ENCODE peak calls at places on chromosomes 11 and 22, in seven cellular contexts. N is AG09309, G is upper lobe of right lung, F is heart right ventricle, P is psoas muscle, Q is tibial nerve, D is AG04449. R is an unnamed sample.

GRCh38 chr11:6968816-6969215 is 42.6 kb downstream of the ZNF215 start:
- DNase-seq in N (peak), G (no peak), F (no peak), P (no peak), Q (no peak), D (no peak), R (no peak)

GRCh38 chr11:46436113-46436512 is 44.5 kb upstream of the CHRM4 start:
- DNase-seq in N (no peak), G (no peak), F (no peak), P (no peak), Q (no peak), D (no peak), R (no peak)

GRCh38 chr11:20016526-20016925 is 143.7 kb downstream of the DBX1 start:
- DNase-seq in N (no peak), G (no peak), F (no peak), P (no peak), Q (no peak), D (no peak), R (no peak)

GRCh38 chr11:47661245-47661644 is 18.9 kb upstream of the MTCH2 start:
- DNase-seq in N (no peak), G (no peak), F (no peak), P (no peak), Q (no peak), D (no peak), R (no peak)

GRCh38 chr11:14967581-14968214 is 4.5 kb downstream of the CALCA start:
- DNase-seq in N (no peak), G (no peak), F (no peak), P (no peak), Q (no peak), D (no peak), R (no peak)

GRCh38 chr11:8258289-8258688 is 5.4 kb downstream of the LMO1 start:
- DNase-seq in N (no peak), G (peak), F (peak), P (peak), Q (no peak), D (no peak), R (no peak)

GRCh38 chr11:99687320-99687719 is 666.6 kb downstream of the CNTN5 start:
- DNase-seq in N (no peak), G (no peak), F (no peak), P (no peak), Q (no peak), D (no peak), R (no peak)

GRCh38 chr22:18954333-18954732 is 18.2 kb upstream of the PRODH start:
- DNase-seq in N (no peak), G (peak), F (peak), P (peak), Q (peak), D (no peak), R (peak)

GRCh38 chr22:20211997-20212753 is 55.9 kb downstream of the RTN4R start:
- DNase-seq in N (no peak), G (peak), F (peak), P (peak), Q (peak), D (no peak), R (no peak)

GRCh38 chr11:106012744-106013143 is 9.3 kb downstream of the MSANTD4 start:
- DNase-seq in N (peak), G (no peak), F (peak), P (no peak), Q (no peak), D (peak), R (peak)

GRCh38 chr11:126310229-126310991 is 6.5 kb downstream of the DCPS start:
- DNase-seq in N (no peak), G (peak), F (peak), P (peak), Q (peak), D (no peak), R (peak)

GRCh38 chr22:40748388-40748970 is 69.2 kb downstream of the MCHR1 start:
- DNase-seq in N (no peak), G (no peak), F (no peak), P (no peak), Q (no peak), D (no peak), R (no peak)

GRCh38 chr11:111510311-111510710 is 1.9 kb downstream of the BTG4 start:
- DNase-seq in N (no peak), G (no peak), F (no peak), P (no peak), Q (no peak), D (no peak), R (no peak)

GRCh38 chr11:105458071-105458470 is 151.8 kb upstream of the GRIA4 start:
- DNase-seq in N (no peak), G (no peak), F (no peak), P (no peak), Q (no peak), D (no peak), R (no peak)

GRCh38 chr11:112785104-112785503 is 176.1 kb upstream of the NCAM1 start:
- DNase-seq in N (no peak), G (no peak), F (no peak), P (peak), Q (no peak), D (no peak), R (no peak)

GRCh38 chr11:27718853-27719574 is 18.8 kb upstream of the BDNF start:
- DNase-seq in N (no peak), G (peak), F (peak), P (no peak), Q (no peak), D (no peak), R (peak)

GRCh38 chr11:45412521-45412920 is 126.4 kb upstream of the SYT13 start:
- DNase-seq in N (no peak), G (peak), F (no peak), P (no peak), Q (no peak), D (no peak), R (no peak)

GRCh38 chr22:21857501-21857914 is 9.9 kb downstream of the MAPK1 start:
- DNase-seq in N (no peak), G (no peak), F (no peak), P (no peak), Q (no peak), D (no peak), R (no peak)

GRCh38 chr22:29308791-29309262 is 2.4 kb downstream of the GAS2L1 start:
- DNase-seq in N (peak), G (no peak), F (no peak), P (no peak), Q (no peak), D (no peak), R (peak)

GRCh38 chr11:66491315-66491935 is 11.2 kb downstream of the DPP3 start:
- DNase-seq in N (no peak), G (no peak), F (no peak), P (no peak), Q (no peak), D (no peak), R (no peak)

GRCh38 chr11:92423133-92423532 is 198.5 kb downstream of the FAT3 start:
- DNase-seq in N (no peak), G (no peak), F (no peak), P (no peak), Q (no peak), D (no peak), R (no peak)

GRCh38 chr22:47161631-47162030 is 399.2 kb downstream of the TBC1D22A start:
- DNase-seq in N (no peak), G (peak), F (no peak), P (no peak), Q (no peak), D (no peak), R (no peak)

GRCh38 chr11:129937592-129938238 is 42.3 kb upstream of the NFRKB start:
- DNase-seq in N (no peak), G (no peak), F (no peak), P (no peak), Q (no peak), D (no peak), R (no peak)

GRCh38 chr11:111676878-111677585 is 74.8 kb downstream of the SIK2 start:
- DNase-seq in N (no peak), G (no peak), F (no peak), P (no peak), Q (no peak), D (no peak), R (peak)

GRCh38 chr22:50720861-50721844 is 16.9 kb upstream of the ACR start:
- DNase-seq in N (no peak), G (no peak), F (no peak), P (no peak), Q (no peak), D (no peak), R (no peak)

GRCh38 chr11:108069947-108070346 is 51.4 kb upstream of the ACAT1 start:
- DNase-seq in N (peak), G (no peak), F (no peak), P (no peak), Q (no peak), D (peak), R (peak)

GRCh38 chr11:69524291-69524882 is 42.9 kb downstream of the LINC01488 start:
- DNase-seq in N (no peak), G (peak), F (no peak), P (no peak), Q (peak), D (no peak), R (no peak)

GRCh38 chr22:42704896-42705295 is 15.8 kb downstream of the A4GALT start:
- DNase-seq in N (no peak), G (no peak), F (no peak), P (no peak), Q (no peak), D (no peak), R (no peak)

GRCh38 chr11:131185915-131186314 is 184.5 kb upstream of the NTM start:
- DNase-seq in N (no peak), G (no peak), F (no peak), P (no peak), Q (no peak), D (no peak), R (no peak)

GRCh38 chr22:20885557-20886323 is 26.9 kb downstream of the SNAP29 start:
- DNase-seq in N (peak), G (peak), F (peak), P (peak), Q (peak), D (peak), R (peak)

GRCh38 chr11:93000511-93001476 is 31.3 kb downstream of the MTNR1B start:
- DNase-seq in N (peak), G (no peak), F (no peak), P (no peak), Q (no peak), D (peak), R (peak)

GRCh38 chr11:46832511-46833214 is 13.4 kb downstream of the CKAP5 start:
- DNase-seq in N (no peak), G (no peak), F (no peak), P (no peak), Q (no peak), D (no peak), R (no peak)

DNA sequence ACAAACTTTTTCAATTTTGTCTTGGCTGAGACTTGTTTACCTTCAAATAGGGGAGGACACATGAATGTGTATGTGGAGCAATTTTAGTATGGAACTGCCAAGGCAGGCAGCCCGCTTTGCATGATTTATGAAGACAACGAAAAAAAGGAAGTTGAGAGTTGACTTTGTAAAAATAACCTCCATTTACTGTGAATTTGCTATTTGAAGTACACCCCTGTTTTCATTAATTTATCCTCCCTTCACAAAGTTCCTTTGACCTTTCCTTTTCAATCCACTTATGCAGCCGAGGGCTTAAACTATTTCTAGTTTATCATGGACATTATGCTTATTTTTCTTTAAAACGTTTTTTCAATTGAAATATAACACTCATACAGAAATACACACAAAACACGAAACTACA is 369.6 kb upstream of the CADM1 start:
- DNase-seq in N (no peak), G (no peak), F (no peak), P (no peak), Q (no peak), D (no peak), R (no peak)
- H3K4me3 ChIP-seq in N (no peak), G (no peak), F (no peak), P (no peak), Q (no peak), D (no peak), R (no peak)

GRCh38 chr11:44271286-44271685 is 38.7 kb downstream of the ALX4 start:
- DNase-seq in N (no peak), G (no peak), F (no peak), P (no peak), Q (no peak), D (no peak), R (no peak)

GRCh38 chr11:44268073-44268806 is 41.7 kb downstream of the ALX4 start:
- DNase-seq in N (no peak), G (no peak), F (no peak), P (no peak), Q (no peak), D (no peak), R (no peak)

GRCh38 chr11:44269369-44270351 is 40.3 kb downstream of the ALX4 start:
- DNase-seq in N (no peak), G (peak), F (no peak), P (no peak), Q (no peak), D (no peak), R (peak)

GRCh38 chr11:44268807-44269080 is 41.2 kb downstream of the ALX4 start:
- DNase-seq in N (no peak), G (peak), F (no peak), P (no peak), Q (no peak), D (no peak), R (no peak)

DNA sequence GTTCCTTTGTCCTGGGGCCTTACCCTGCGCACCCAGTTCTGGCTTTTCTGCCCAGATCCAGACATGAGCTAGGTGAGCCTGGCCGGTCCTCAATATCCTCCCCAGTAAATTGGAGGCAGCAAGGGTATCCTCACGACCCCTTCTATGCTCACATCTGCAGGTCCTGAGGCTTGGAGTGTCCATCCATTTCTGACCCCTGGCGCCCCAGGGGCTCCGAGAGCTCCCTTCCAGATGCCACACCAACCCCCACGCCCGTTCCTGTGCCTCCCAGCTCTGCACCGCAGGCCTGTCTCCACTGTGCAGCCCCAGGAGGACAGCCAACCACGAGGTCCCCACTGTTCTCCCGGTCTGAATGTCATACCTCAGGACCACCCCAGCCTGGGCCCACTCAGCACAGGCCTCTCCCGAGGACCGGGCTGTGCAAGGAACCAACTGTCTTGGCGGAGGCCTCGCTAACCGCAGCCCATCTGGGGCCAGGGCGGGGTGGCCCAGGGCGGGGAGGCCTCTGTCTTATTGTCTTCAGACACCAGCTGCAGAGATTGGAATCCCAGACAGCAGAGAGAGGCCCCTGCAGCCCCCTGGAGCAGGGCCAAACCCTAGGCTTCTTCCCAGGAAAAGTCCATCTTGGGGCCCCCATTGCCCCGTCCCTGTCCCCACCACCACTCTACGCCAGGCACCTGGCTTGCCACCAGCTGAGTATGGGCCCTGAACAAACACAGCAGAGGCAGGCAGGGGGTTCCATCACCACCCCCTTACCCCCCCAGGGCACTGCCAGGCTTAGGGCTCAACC is 39.3 kb downstream of the ALX4 start:
- DNase-seq in N (no peak), G (peak), F (no peak), P (no peak), Q (no peak), D (no peak), R (no peak)
- H3K4me3 ChIP-seq in N (no peak), G (no peak), F (no peak), P (no peak), Q (no peak), D (no peak), R (no peak)

GRCh38 chr22:45286854-45287551 is 2.3 kb downstream of the UPK3A start:
- DNase-seq in N (no peak), G (no peak), F (no peak), P (no peak), Q (no peak), D (no peak), R (no peak)

GRCh38 chr22:45280995-45281394 is 3.8 kb upstream of the UPK3A start:
- DNase-seq in N (no peak), G (no peak), F (no peak), P (no peak), Q (no peak), D (no peak), R (no peak)

GRCh38 chr22:45285431-45286058 is 796 bp downstream of the UPK3A start:
- DNase-seq in N (no peak), G (no peak), F (no peak), P (no peak), Q (no peak), D (no peak), R (no peak)

GRCh38 chr22:45280583-45280972 is 4.2 kb upstream of the UPK3A start:
- DNase-seq in N (no peak), G (no peak), F (no peak), P (no peak), Q (no peak), D (no peak), R (no peak)

GRCh38 chr22:45284705-45285305 is at the start of gene UPK3A:
- DNase-seq in N (no peak), G (peak), F (peak), P (peak), Q (no peak), D (no peak), R (peak)
- H3K4me3 ChIP-seq in N (no peak), G (peak), F (peak), P (peak), Q (peak), D (no peak), R (no peak)

GRCh38 chr11:128823751-128824150 is 43.3 kb downstream of the KCNJ1 start:
- DNase-seq in N (no peak), G (no peak), F (no peak), P (no peak), Q (no peak), D (no peak), R (no peak)
- H3K4me3 ChIP-seq in N (no peak), G (peak), F (peak), P (no peak), Q (peak), D (no peak), R (no peak)

GRCh38 chr11:34674038-34674437 is 53.1 kb downstream of the EHF start:
- DNase-seq in N (no peak), G (no peak), F (no peak), P (no peak), Q (no peak), D (no peak), R (no peak)
- H3K4me3 ChIP-seq in N (no peak), G (no peak), F (no peak), P (no peak), Q (no peak), D (no peak), R (no peak)

GRCh38 chr11:65169164-65169641 is 830 bp upstream of the SPDYC start:
- DNase-seq in N (no peak), G (no peak), F (no peak), P (no peak), Q (no peak), D (no peak), R (peak)
- H3K4me3 ChIP-seq in N (no peak), G (no peak), F (no peak), P (no peak), Q (no peak), D (no peak), R (no peak)

GRCh38 chr11:117902001-117902855 is 25.8 kb upstream of the FXYD6 start:
- DNase-seq in N (no peak), G (no peak), F (no peak), P (no peak), Q (no peak), D (no peak), R (no peak)
- H3K4me3 ChIP-seq in N (no peak), G (no peak), F (no peak), P (no peak), Q (no peak), D (no peak), R (no peak)